ENCODE peak calls at places on chromosomes 4 and X, in six cellular contexts. One of them, this sample, is unnamed.

GRCh38 chrX:43467608-43468234 is 188.4 kb upstream of the MAOA start:
- DNase-seq in fibroblast of lung: no peak
- DNase-seq in WTC11: peak
- DNase-seq in Kasumi-1: no peak
- DNase-seq in astrocyte of the hippocampus: no peak
- DNase-seq in myocyte: no peak
- DNase-seq in this sample: no peak

GRCh38 chr4:1937550-1937949 is 66.4 kb downstream of the NSD2 start:
- DNase-seq in fibroblast of lung: no peak
- DNase-seq in WTC11: no peak
- DNase-seq in Kasumi-1: no peak
- DNase-seq in astrocyte of the hippocampus: no peak
- DNase-seq in myocyte: no peak
- DNase-seq in this sample: no peak

GRCh38 chrX:148691456-148691855 is 191.0 kb downstream of the AFF2 start:
- DNase-seq in fibroblast of lung: peak
- DNase-seq in WTC11: no peak
- DNase-seq in Kasumi-1: no peak
- DNase-seq in astrocyte of the hippocampus: peak
- DNase-seq in myocyte: peak
- DNase-seq in this sample: no peak

GRCh38 chr4:41134581-41134980 is 79.8 kb downstream of the APBB2 start:
- DNase-seq in fibroblast of lung: no peak
- DNase-seq in WTC11: no peak
- DNase-seq in Kasumi-1: no peak
- DNase-seq in astrocyte of the hippocampus: no peak
- DNase-seq in myocyte: peak
- DNase-seq in this sample: no peak

GRCh38 chr4:133584714-133585113 is 435.6 kb downstream of the PCDH10 start:
- DNase-seq in fibroblast of lung: no peak
- DNase-seq in WTC11: no peak
- DNase-seq in Kasumi-1: no peak
- DNase-seq in astrocyte of the hippocampus: no peak
- DNase-seq in myocyte: no peak
- DNase-seq in this sample: no peak

GRCh38 chr4:82268050-82268825 is 105.6 kb downstream of the HNRNPD start:
- DNase-seq in fibroblast of lung: peak
- DNase-seq in WTC11: peak
- DNase-seq in Kasumi-1: peak
- DNase-seq in astrocyte of the hippocampus: peak
- DNase-seq in myocyte: peak
- DNase-seq in this sample: peak

GRCh38 chr4:5756271-5756670 is 45.3 kb downstream of the EVC start:
- DNase-seq in fibroblast of lung: no peak
- DNase-seq in WTC11: no peak
- DNase-seq in Kasumi-1: no peak
- DNase-seq in astrocyte of the hippocampus: no peak
- DNase-seq in myocyte: no peak
- DNase-seq in this sample: no peak

GRCh38 chr4:183757105-183757504 is 98.0 kb downstream of the TRAPPC11 start:
- DNase-seq in fibroblast of lung: peak
- DNase-seq in WTC11: no peak
- DNase-seq in Kasumi-1: no peak
- DNase-seq in astrocyte of the hippocampus: peak
- DNase-seq in myocyte: peak
- DNase-seq in this sample: no peak

GRCh38 chrX:40018021-40018420 is 79.7 kb downstream of the BCOR start:
- DNase-seq in fibroblast of lung: no peak
- DNase-seq in WTC11: no peak
- DNase-seq in Kasumi-1: no peak
- DNase-seq in astrocyte of the hippocampus: no peak
- DNase-seq in myocyte: no peak
- DNase-seq in this sample: no peak

GRCh38 chr4:104879367-104879766 is 267.3 kb upstream of the TET2 start:
- DNase-seq in fibroblast of lung: peak
- DNase-seq in WTC11: no peak
- DNase-seq in Kasumi-1: no peak
- DNase-seq in astrocyte of the hippocampus: peak
- DNase-seq in myocyte: no peak
- DNase-seq in this sample: no peak

GRCh38 chr4:77821775-77822174 is 2.6 kb upstream of the CNOT6L start:
- DNase-seq in fibroblast of lung: no peak
- DNase-seq in WTC11: no peak
- DNase-seq in Kasumi-1: no peak
- DNase-seq in astrocyte of the hippocampus: no peak
- DNase-seq in myocyte: no peak
- DNase-seq in this sample: peak

GRCh38 chrX:117053260-117053659 is 590.5 kb upstream of the CT83 start:
- DNase-seq in fibroblast of lung: no peak
- DNase-seq in WTC11: no peak
- DNase-seq in Kasumi-1: no peak
- DNase-seq in astrocyte of the hippocampus: no peak
- DNase-seq in myocyte: no peak
- DNase-seq in this sample: no peak

GRCh38 chr4:78940752-78941151 is 1.5 kb upstream of the PAQR3 start:
- DNase-seq in fibroblast of lung: no peak
- DNase-seq in WTC11: no peak
- DNase-seq in Kasumi-1: no peak
- DNase-seq in astrocyte of the hippocampus: no peak
- DNase-seq in myocyte: no peak
- DNase-seq in this sample: no peak

GRCh38 chr4:141109983-141110382 is 23.3 kb downstream of the RNF150 start:
- DNase-seq in fibroblast of lung: no peak
- DNase-seq in WTC11: peak
- DNase-seq in Kasumi-1: no peak
- DNase-seq in astrocyte of the hippocampus: no peak
- DNase-seq in myocyte: no peak
- DNase-seq in this sample: no peak

GRCh38 chr4:2794707-2795557 is 2.0 kb downstream of the SH3BP2 start:
- DNase-seq in fibroblast of lung: peak
- DNase-seq in WTC11: peak
- DNase-seq in Kasumi-1: no peak
- DNase-seq in astrocyte of the hippocampus: peak
- DNase-seq in myocyte: no peak
- DNase-seq in this sample: peak

GRCh38 chr4:55468724-55469123 is 73.0 kb downstream of the TMEM165 start:
- DNase-seq in fibroblast of lung: peak
- DNase-seq in WTC11: no peak
- DNase-seq in Kasumi-1: no peak
- DNase-seq in astrocyte of the hippocampus: peak
- DNase-seq in myocyte: peak
- DNase-seq in this sample: no peak

GRCh38 chr4:109091754-109092409 is 210.6 kb downstream of the COL25A1 start:
- DNase-seq in fibroblast of lung: no peak
- DNase-seq in WTC11: no peak
- DNase-seq in Kasumi-1: no peak
- DNase-seq in astrocyte of the hippocampus: no peak
- DNase-seq in myocyte: no peak
- DNase-seq in this sample: no peak

This sample was measured in dermis blood vessel endothelial cell.